ENCODE peak calls at places on chromosomes 7 and 10, in five cellular contexts. C is cardiac muscle cell; Z is prostate gland; K is CD8-positive, alpha-beta memory T cell; B is lower lobe of right lung. E is an unnamed sample.

GRCh38 chr10:129400426-129400825 is 66.6 kb upstream of the MGMT start:
- DNase-seq in C (no peak), Z (no peak), K (no peak), B (no peak), E (no peak)

GRCh38 chr7:45917064-45917463 is 4.0 kb downstream of the IGFBP3 start:
- DNase-seq in C (no peak), Z (no peak), K (no peak), B (no peak), E (no peak)

GRCh38 chr7:45865594-45866410 is 7.1 kb downstream of the CCDC201 start:
- DNase-seq in C (no peak), Z (no peak), K (no peak), B (no peak), E (no peak)

GRCh38 chr10:49407552-49408137 is 11.8 kb upstream of the DRGX start:
- DNase-seq in C (peak; percentile 84), Z (peak; percentile 82), K (peak; percentile 61), B (peak; percentile 82), E (no peak)

GRCh38 chr10:58807631-58808024 is 295.0 kb downstream of the BICC1 start:
- DNase-seq in C (peak; percentile 41), Z (no peak), K (no peak), B (no peak), E (no peak)

GRCh38 chr7:35805876-35806275 is 5.0 kb downstream of the SEPTIN7 start:
- DNase-seq in C (peak; percentile 40), Z (no peak), K (no peak), B (no peak), E (no peak)

GRCh38 chr10:14225374-14225773 is 105.3 kb downstream of the FRMD4A start:
- DNase-seq in C (no peak), Z (no peak), K (no peak), B (no peak), E (no peak)

GRCh38 chr10:93993782-93994668 is at the start of gene PLCE1:
- DNase-seq in C (peak; percentile 54), Z (peak; percentile 23), K (no peak), B (peak; percentile 71), E (no peak)

GRCh38 chr7:105462765-105463164 is 59.3 kb downstream of the PUS7 start:
- DNase-seq in C (no peak), Z (no peak), K (no peak), B (no peak), E (no peak)

GRCh38 chr10:32981760-32982159 is 23.7 kb upstream of the ITGB1 start:
- DNase-seq in C (peak; percentile 86), Z (no peak), K (no peak), B (no peak), E (no peak)

GRCh38 chr10:124728071-124728829 is 15.9 kb downstream of the FAM53B start:
- DNase-seq in C (peak; percentile 76), Z (no peak), K (no peak), B (no peak), E (no peak)

GRCh38 chr7:44738031-44738730 is 10.5 kb upstream of the ZMIZ2 start:
- DNase-seq in C (peak; percentile 37), Z (no peak), K (no peak), B (no peak), E (no peak)

GRCh38 chr10:36026081-36026480 is 384.0 kb upstream of the FZD8 start:
- DNase-seq in C (no peak), Z (no peak), K (no peak), B (no peak), E (no peak)

GRCh38 chr10:75378403-75378802 is 23.2 kb downstream of the ZNF503 start:
- DNase-seq in C (no peak), Z (no peak), K (no peak), B (no peak), E (no peak)

GRCh38 chr7:5443678-5444077 is 20.0 kb upstream of the TNRC18 start:
- DNase-seq in C (no peak), Z (no peak), K (no peak), B (no peak), E (no peak)
- H3K27me3 ChIP-seq in C (no peaks in the 10 kb centered on the region), Z (no peaks in the 10 kb centered on the region), K (no peaks in the 10 kb centered on the region), B (no peaks in the 10 kb centered on the region), E (no peaks in the 10 kb centered on the region)

DNA sequence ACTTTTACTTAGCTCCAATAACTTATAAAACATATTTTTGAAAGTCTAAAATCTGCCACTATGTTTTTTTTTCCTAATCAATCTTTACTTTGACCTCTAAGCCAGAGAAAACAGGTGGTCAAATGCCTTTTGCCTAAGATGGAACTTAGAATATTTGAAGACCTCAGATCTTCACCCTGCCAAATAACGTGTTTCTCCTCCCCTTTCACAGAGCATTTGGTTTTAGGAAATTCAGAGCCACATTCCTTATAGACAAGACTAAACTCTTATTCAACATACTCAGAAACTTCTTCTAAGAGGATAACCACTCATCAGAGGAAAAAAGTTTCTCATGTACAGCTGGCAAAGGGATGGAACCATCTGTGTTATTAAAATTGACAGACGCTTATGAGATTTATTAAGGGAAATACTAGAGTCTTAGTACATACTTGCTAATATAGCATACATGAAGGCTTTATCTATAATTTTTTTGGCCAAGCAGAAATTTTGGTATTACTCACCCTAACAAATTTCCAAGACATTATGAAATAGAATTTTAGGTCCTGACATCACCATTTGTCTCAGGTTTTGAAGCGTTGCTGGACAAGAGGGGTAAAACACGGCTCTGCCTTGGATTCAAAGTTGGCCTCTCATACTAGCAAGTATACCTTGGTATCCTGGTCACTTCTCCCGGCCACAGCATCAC is 2.6 kb upstream of the EGFR start:
- DNase-seq in C (no peak), Z (no peak), K (no peak), B (no peak), E (no peak)
- H3K27me3 ChIP-seq in C (peaks cover 86% of the 10 kb centered on the region), Z (no peaks in the 10 kb centered on the region), K (no peaks in the 10 kb centered on the region), B (peaks cover 8% of the 10 kb centered on the region), E (no peaks in the 10 kb centered on the region)

DNA sequence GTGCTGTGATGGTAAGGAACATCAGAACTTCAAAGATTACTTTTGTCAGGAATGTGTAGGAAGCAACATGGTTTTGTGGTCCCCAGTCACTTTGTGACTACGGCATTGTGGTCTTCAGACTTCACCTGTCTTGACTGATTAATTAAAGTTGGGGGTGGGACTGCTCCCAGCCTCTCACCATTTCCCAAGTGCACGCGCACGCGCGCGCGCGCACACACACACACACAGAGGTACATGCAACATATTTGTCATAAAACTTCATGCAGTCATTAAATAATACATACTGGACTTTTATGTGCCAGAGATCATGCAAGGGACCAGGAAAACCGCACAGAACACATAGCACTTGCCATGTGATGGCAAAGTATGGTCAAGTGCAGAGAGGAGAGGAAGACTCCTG is 181.2 kb downstream of the EVX1 start:
- DNase-seq in C (no peak), Z (no peak), K (no peak), B (no peak), E (no peak)
- H3K27me3 ChIP-seq in C (no peaks in the 10 kb centered on the region), Z (no peaks in the 10 kb centered on the region), K (no peaks in the 10 kb centered on the region), B (no peaks in the 10 kb centered on the region), E (no peaks in the 10 kb centered on the region)

GRCh38 chr10:7359954-7360353 is 50.9 kb downstream of the SFMBT2 start:
- DNase-seq in C (no peak), Z (no peak), K (no peak), B (no peak), E (no peak)

GRCh38 chr10:7362451-7362850 is 48.4 kb downstream of the SFMBT2 start:
- DNase-seq in C (peak; percentile 24), Z (no peak), K (no peak), B (no peak), E (no peak)

GRCh38 chr10:7364474-7364873 is 46.4 kb downstream of the SFMBT2 start:
- DNase-seq in C (no peak), Z (no peak), K (no peak), B (no peak), E (no peak)

GRCh38 chr10:7365029-7365750 is 45.6 kb downstream of the SFMBT2 start:
- DNase-seq in C (no peak), Z (no peak), K (no peak), B (no peak), E (no peak)

DNA sequence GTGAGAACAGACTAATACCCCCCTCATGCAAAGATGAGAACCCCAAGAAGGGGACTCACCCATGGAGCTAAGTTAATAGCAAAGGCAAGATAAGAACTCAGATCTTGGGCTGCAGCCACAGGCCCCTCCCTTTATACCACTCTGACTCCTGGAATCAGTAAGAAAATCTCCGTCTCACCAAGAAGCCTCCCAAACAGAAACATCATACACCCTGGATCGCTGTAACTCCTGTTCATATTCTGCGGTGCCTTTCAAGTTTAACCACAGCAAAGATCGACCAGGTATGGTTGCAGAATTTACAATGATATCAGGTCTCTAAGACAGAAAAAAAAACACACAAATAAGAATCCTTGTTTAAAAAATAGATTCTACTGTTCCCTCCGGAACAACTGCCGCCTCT is 47.1 kb downstream of the SFMBT2 start:
- DNase-seq in C (no peak), Z (no peak), K (no peak), B (no peak), E (no peak)
- H3K27me3 ChIP-seq in C (no peaks in the 10 kb centered on the region), Z (no peaks in the 10 kb centered on the region), K (no peaks in the 10 kb centered on the region), B (no peaks in the 10 kb centered on the region), E (no peaks in the 10 kb centered on the region)

DNA sequence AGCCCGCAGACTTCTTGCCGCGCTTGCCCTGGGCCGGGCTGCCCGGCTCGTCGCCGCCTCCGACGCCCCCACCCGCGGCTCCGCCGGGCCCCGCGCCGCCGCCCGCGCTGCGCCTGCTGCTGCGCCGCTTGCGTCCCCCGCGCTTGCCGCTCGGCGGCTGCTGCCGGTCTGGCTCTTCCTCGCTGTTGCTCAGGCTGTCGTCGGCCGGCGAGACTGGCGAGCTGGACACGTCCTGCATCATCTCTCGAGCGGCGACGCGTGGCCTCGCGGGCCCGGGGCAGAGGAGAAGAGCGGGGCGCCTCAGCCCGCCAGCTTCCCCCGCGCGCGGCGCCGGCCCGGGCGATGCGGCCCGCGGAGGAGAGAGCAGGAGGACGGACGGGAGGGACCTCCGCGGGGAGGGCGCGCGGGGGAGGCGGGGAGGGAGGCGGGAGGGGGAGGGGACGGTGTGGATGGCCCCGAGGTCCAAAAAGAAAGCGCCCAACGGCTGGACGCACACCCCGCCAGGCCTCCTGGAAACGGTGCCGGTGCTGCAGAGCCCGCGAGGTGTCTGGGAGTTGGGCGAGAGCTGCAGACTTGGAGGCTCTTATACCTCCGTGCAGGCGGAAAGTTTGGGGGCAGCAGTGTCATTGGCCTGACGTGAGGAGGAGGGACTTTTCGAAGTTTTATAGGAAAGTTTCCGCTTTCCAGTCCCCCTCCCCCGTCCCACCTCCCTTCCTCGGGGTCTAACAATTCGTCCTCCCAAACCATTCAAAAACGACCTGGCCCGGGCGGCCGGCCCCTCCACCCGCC is at the start of gene TWIST1:
- DNase-seq in C (peak; percentile 97), Z (no peak), K (no peak), B (no peak), E (no peak)
- H3K27me3 ChIP-seq in C (peaks cover 50% of the 10 kb centered on the region), Z (peaks cover 16% of the 10 kb centered on the region), K (peaks cover 3% of the 10 kb centered on the region), B (peaks cover 96% of the 10 kb centered on the region), E (peaks cover 99% of the 10 kb centered on the region)

DNA sequence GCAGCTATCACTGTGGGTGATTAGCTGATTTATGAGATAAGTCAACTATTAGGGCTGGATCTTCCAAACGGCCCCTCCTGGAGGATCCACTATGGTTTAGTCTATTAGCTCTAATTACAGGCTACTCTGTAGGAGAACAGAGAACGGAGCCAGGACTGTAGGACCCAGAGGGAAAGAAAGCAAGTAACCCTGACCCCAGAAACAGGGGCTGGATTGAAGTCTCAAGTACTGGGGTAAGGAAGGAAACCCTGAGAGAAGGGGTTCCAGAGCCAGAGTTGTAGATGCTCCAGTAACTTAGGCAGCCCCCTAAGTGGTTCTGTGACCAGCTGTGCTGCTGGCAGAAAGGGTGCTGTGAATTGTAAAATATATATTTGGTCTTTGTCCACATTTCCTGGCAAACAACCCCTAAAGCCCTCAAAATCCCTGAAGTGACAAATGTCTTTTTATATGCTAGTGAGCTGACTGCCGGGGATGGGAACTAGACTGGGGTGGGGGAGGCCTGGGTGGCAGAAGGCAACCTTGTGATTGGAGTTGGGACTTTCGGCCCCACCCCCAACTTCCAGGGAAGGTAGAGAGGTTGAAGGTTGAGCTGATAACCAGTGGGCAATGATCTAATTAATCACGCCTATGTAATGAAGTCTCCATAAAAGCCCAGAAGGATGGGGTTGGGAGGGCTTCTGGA is 2.8 kb downstream of the EPHA1 start:
- DNase-seq in C (no peak), Z (no peak), K (no peak), B (no peak), E (no peak)
- H3K27me3 ChIP-seq in C (peaks cover 13% of the 10 kb centered on the region), Z (no peaks in the 10 kb centered on the region), K (no peaks in the 10 kb centered on the region), B (no peaks in the 10 kb centered on the region), E (no peaks in the 10 kb centered on the region)